ENCODE peak calls at places on chromosomes 7 and 10, in seven cellular contexts. B, L, I, J, K, R and Q are unnamed samples.

GRCh38 chr10:129389194-129389593 is 77.8 kb upstream of the MGMT start:
- DNase-seq in K (no peak), I (no peak), R (no peak), B (no peak), J (no peak), L (no peak), Q (no peak)

GRCh38 chr10:70492786-70493659 is 14.5 kb downstream of the PALD1 start:
- DNase-seq in J (peak; percentile 26), K (peak; percentile 41), R (no peak), B (no peak), L (no peak), I (no peak), Q (no peak)

GRCh38 chr10:43196131-43196980 is 58.1 kb downstream of the CSGALNACT2 start:
- DNase-seq in I (peak; percentile 30), L (no peak), B (no peak), R (no peak), J (no peak), K (no peak), Q (no peak)

GRCh38 chr10:44911081-44911540 is at the start of gene TMEM72:
- DNase-seq in I (peak; percentile 88), L (no peak), J (no peak), K (no peak), B (no peak), R (no peak), Q (no peak)

GRCh38 chr7:28395404-28395803 is 16.9 kb upstream of the CREB5 start:
- DNase-seq in B (no peak), J (no peak), I (no peak), L (no peak), K (no peak), R (no peak), Q (no peak)

GRCh38 chr7:101153969-101154692 is at the start of gene AP1S1:
- DNase-seq in J (peak; percentile 92), R (peak; percentile 90), B (peak; percentile 85), L (peak; percentile 86), K (peak; percentile 95), I (peak; percentile 99), Q (peak; percentile 69)

GRCh38 chr10:59905066-59905734 is 1.2 kb downstream of the CCDC6 start:
- DNase-seq in R (peak; percentile 25), J (peak; percentile 37), I (peak; percentile 83), B (no peak), K (peak; percentile 48), L (peak; percentile 14), Q (no peak)

GRCh38 chr10:131980757-131981428 is 830 bp downstream of the BNIP3 start:
- DNase-seq in L (peak; percentile 35), K (no peak), I (peak; percentile 84), R (no peak), B (no peak), J (peak; percentile 30), Q (no peak)

GRCh38 chr7:116522247-116522646 is 2.6 kb upstream of the CAV1 start:
- DNase-seq in L (peak; percentile 93), J (peak; percentile 83), I (peak; percentile 64), B (no peak), R (no peak), K (peak; percentile 95), Q (peak; percentile 51)

GRCh38 chr7:117171106-117171505 is 151.8 kb downstream of the WNT2 start:
- DNase-seq in J (no peak), I (peak; percentile 69), L (no peak), B (no peak), R (no peak), K (no peak), Q (no peak)

GRCh38 chr10:130497056-130498010 is 361.1 kb downstream of the GLRX3 start:
- DNase-seq in B (no peak), L (no peak), I (no peak), R (no peak), J (no peak), K (no peak), Q (no peak)

GRCh38 chr7:66668112-66668511 is 39.4 kb downstream of the KCTD7 start:
- DNase-seq in K (no peak), I (no peak), R (no peak), J (no peak), L (no peak), B (no peak), Q (no peak)

GRCh38 chr10:22338260-22338894 is 6.9 kb upstream of the SPAG6 start:
- DNase-seq in K (no peak), B (no peak), J (no peak), I (no peak), L (no peak), R (no peak), Q (no peak)

GRCh38 chr10:80598084-80598798 is 60.5 kb downstream of the SH2D4B start:
- DNase-seq in K (no peak), B (no peak), I (no peak), J (no peak), L (no peak), R (no peak), Q (no peak)

GRCh38 chr10:23293145-23293724 is 51.4 kb downstream of the C10orf67 start:
- DNase-seq in B (no peak), I (peak; percentile 88), R (no peak), K (peak; percentile 20), J (peak; percentile 39), L (peak; percentile 17), Q (no peak)

GRCh38 chr7:34991938-34992840 is 45.1 kb downstream of the DPY19L1 start:
- DNase-seq in K (peak; percentile 35), I (no peak), L (peak; percentile 53), R (peak; percentile 15), J (peak; percentile 52), B (no peak), Q (no peak)

GRCh38 chr10:100776671-100777070 is 31.3 kb downstream of the PAX2 start:
- DNase-seq in J (no peak), K (no peak), R (no peak), L (no peak), I (no peak), B (no peak), Q (no peak)

GRCh38 chr7:36746347-36746746 is 22.1 kb upstream of the AOAH start:
- DNase-seq in L (no peak), I (no peak), B (no peak), K (no peak), J (no peak), R (no peak), Q (no peak)

GRCh38 chr7:69654849-69655707 is 56.8 kb downstream of the AUTS2 start:
- DNase-seq in I (no peak), L (no peak), J (no peak), B (no peak), K (no peak), R (no peak), Q (no peak)

GRCh38 chr7:148633761-148634160 is 43.2 kb downstream of the C7orf33 start:
- DNase-seq in R (no peak), L (no peak), J (no peak), B (no peak), I (no peak), K (peak; percentile 79), Q (no peak)

GRCh38 chr7:155467846-155468821 is 10.2 kb downstream of the EN2 start:
- DNase-seq in K (no peak), R (no peak), I (peak; percentile 86), J (no peak), L (no peak), B (no peak), Q (no peak)

GRCh38 chr7:81877890-81878289 is 108.0 kb upstream of the HGF start:
- DNase-seq in B (no peak), R (no peak), K (no peak), L (no peak), J (no peak), I (no peak), Q (no peak)

GRCh38 chr10:121900443-121901174 is 27.2 kb downstream of the ATE1 start:
- DNase-seq in R (no peak), K (peak; percentile 45), B (peak; percentile 9), I (no peak), J (peak; percentile 62), L (peak; percentile 60), Q (no peak)

GRCh38 chr7:104838537-104839299 is 175.3 kb upstream of the KMT2E start:
- DNase-seq in J (no peak), K (no peak), R (no peak), I (no peak), B (no peak), L (no peak), Q (no peak)

GRCh38 chr10:47421057-47421952 is 37.2 kb upstream of the ZNF488 start:
- DNase-seq in I (no peak), J (peak; percentile 86), B (no peak), R (no peak), L (peak; percentile 80), K (peak; percentile 74), Q (peak; percentile 43)

GRCh38 chr10:86970152-86970886 is 2.0 kb downstream of the ADIRF start:
- DNase-seq in R (no peak), B (no peak), J (peak; percentile 78), K (peak; percentile 61), I (peak; percentile 83), L (peak; percentile 45), Q (no peak)

GRCh38 chr7:108268200-108268820 is 138.1 kb upstream of the LAMB4 start:
- DNase-seq in B (no peak), L (peak; percentile 27), K (no peak), I (no peak), R (no peak), J (peak; percentile 4), Q (no peak)

GRCh38 chr10:43395571-43396060 is 13.4 kb downstream of the HNRNPF start:
- DNase-seq in R (no peak), I (no peak), K (no peak), L (no peak), B (no peak), J (peak; percentile 38), Q (no peak)

GRCh38 chr7:88111136-88111748 is 108.6 kb downstream of the SRI start:
- DNase-seq in B (peak; percentile 56), I (no peak), R (no peak), L (peak; percentile 53), K (peak; percentile 23), J (peak; percentile 36), Q (no peak)

GRCh38 chr7:35968140-35968940 is 167.5 kb downstream of the SEPTIN7 start:
- DNase-seq in J (no peak), L (no peak), B (no peak), R (no peak), I (peak; percentile 51), K (no peak), Q (no peak)

GRCh38 chr7:92949748-92950147 is 113.4 kb upstream of the CDK6 start:
- DNase-seq in L (no peak), K (no peak), J (no peak), I (no peak), B (no peak), R (no peak), Q (no peak)

GRCh38 chr10:5814110-5815107 is 1.2 kb upstream of the GDI2 start:
- DNase-seq in J (peak; percentile 16), B (no peak), L (peak; percentile 47), K (no peak), R (no peak), I (no peak), Q (no peak)

GRCh38 chr10:70350501-70350900 is 31.9 kb downstream of the LRRC20 start:
- DNase-seq in J (no peak), K (no peak), B (no peak), L (no peak), R (no peak), I (no peak), Q (no peak)

GRCh38 chr10:90930070-90930837 is 9.4 kb upstream of the ANKRD1 start:
- DNase-seq in B (peak; percentile 49), J (peak; percentile 88), L (peak; percentile 67), R (no peak), K (peak; percentile 14), I (peak; percentile 86), Q (no peak)

GRCh38 chr7:74387606-74388005 is 66.1 kb upstream of the GTF2IRD1 start:
- DNase-seq in J (no peak), B (no peak), I (no peak), R (no peak), K (no peak), L (no peak), Q (no peak)

GRCh38 chr7:1940402-1940786 is 270.3 kb downstream of the ELFN1 start:
- DNase-seq in L (no peak), K (no peak), J (peak; percentile 68), R (peak; percentile 73), B (no peak), I (no peak), Q (no peak)

GRCh38 chr7:153047569-153047968 is 288.0 kb downstream of the ACTR3B start:
- DNase-seq in J (no peak), B (no peak), L (no peak), R (no peak), K (no peak), I (no peak), Q (no peak)

GRCh38 chr7:4774804-4775280 is 581 bp upstream of the AP5Z1 start:
- DNase-seq in R (no peak), B (no peak), I (no peak), L (peak; percentile 62), K (peak; percentile 70), J (peak; percentile 70), Q (no peak)